ENCODE peak calls at places on chromosomes 16 and 17, in four cellular contexts. C, S, N and W are unnamed samples.
A peak's percentile ranks its signal among the peaks of the same experiment; 100 is the strongest.

GRCh38 chr17:27793168-27793905 is 7.0 kb downstream of the NOS2 start:
- DNase-seq in C (peak; percentile 10), N (no peak), S (peak; percentile 55), W (peak; percentile 59)

GRCh38 chr17:31269597-31269996 is 27.4 kb downstream of the OMG start:
- DNase-seq in S (no peak), C (no peak), N (no peak), W (no peak)

GRCh38 chr16:86050591-86051375 is 151.8 kb downstream of the IRF8 start:
- DNase-seq in S (no peak), C (no peak), N (no peak), W (no peak)

GRCh38 chr17:61647044-61647443 is 56.0 kb upstream of the NACA2 start:
- DNase-seq in S (no peak), N (no peak), C (no peak), W (no peak)

GRCh38 chr17:37842401-37842800 is 81.8 kb upstream of the TBC1D3K start:
- DNase-seq in S (no peak), N (no peak), C (no peak), W (no peak)

GRCh38 chr16:11283820-11284248 is 2.7 kb upstream of the PRM1 start:
- DNase-seq in S (no peak), C (no peak), N (no peak), W (no peak)

GRCh38 chr16:57610611-57611010 is 17.8 kb upstream of the ADGRG1 start:
- DNase-seq in C (no peak), N (no peak), S (no peak), W (no peak)

GRCh38 chr17:71237903-71238538 is 882.8 kb upstream of the SOX9 start:
- DNase-seq in C (no peak), S (no peak), N (no peak), W (no peak)

GRCh38 chr16:4272114-4272954 is 489 bp downstream of the TFAP4 start:
- DNase-seq in S (peak; percentile 77), N (no peak), C (no peak), W (peak; percentile 55)

GRCh38 chr17:29390856-29391631 is 881 bp downstream of the TAOK1 start:
- DNase-seq in S (no peak), C (peak; percentile 18), N (peak; percentile 6), W (peak; percentile 20)

GRCh38 chr16:13168091-13168572 is 266.7 kb downstream of the SHISA9 start:
- DNase-seq in N (no peak), C (no peak), S (no peak), W (no peak)

GRCh38 chr16:66848172-66848571 is 4.0 kb downstream of the CA7 start:
- DNase-seq in N (no peak), C (no peak), S (no peak), W (no peak)

GRCh38 chr16:46709464-46709863 is 20.0 kb downstream of the ORC6 start:
- DNase-seq in S (no peak), N (no peak), C (no peak), W (no peak)

GRCh38 chr17:40563371-40564052 is 1.8 kb downstream of the CCR7 start:
- DNase-seq in N (peak; percentile 60), C (no peak), S (peak; percentile 25), W (no peak)

GRCh38 chr17:16027708-16028584 is 28.3 kb downstream of the TTC19 start:
- DNase-seq in S (peak; percentile 65), C (no peak), N (no peak), W (no peak)
- TF ChIP-seq CTCF in S (no peak), C (no peak), N (no peak), W (no peak)

GRCh38 chr17:65790241-65790640 is 228.8 kb upstream of the AXIN2 start:
- DNase-seq in C (no peak), N (no peak), S (no peak), W (peak; percentile 17)

GRCh38 chr17:65797101-65797500 is 235.7 kb upstream of the AXIN2 start:
- DNase-seq in S (no peak), N (no peak), C (no peak), W (no peak)

GRCh38 chr17:65799454-65799853 is 238.0 kb upstream of the AXIN2 start:
- DNase-seq in N (no peak), S (no peak), C (no peak), W (no peak)

GRCh38 chr17:65797809-65798208 is 236.4 kb upstream of the AXIN2 start:
- DNase-seq in S (no peak), C (peak; percentile 23), N (peak; percentile 34), W (no peak)

GRCh38 chr17:65794572-65794971 is 233.1 kb upstream of the AXIN2 start:
- DNase-seq in S (no peak), C (no peak), N (no peak), W (peak; percentile 14)
- TF ChIP-seq CTCF in S (peak; percentile 34), C (peak; percentile 66), N (peak; percentile 53), W (peak; percentile 68)

DNA sequence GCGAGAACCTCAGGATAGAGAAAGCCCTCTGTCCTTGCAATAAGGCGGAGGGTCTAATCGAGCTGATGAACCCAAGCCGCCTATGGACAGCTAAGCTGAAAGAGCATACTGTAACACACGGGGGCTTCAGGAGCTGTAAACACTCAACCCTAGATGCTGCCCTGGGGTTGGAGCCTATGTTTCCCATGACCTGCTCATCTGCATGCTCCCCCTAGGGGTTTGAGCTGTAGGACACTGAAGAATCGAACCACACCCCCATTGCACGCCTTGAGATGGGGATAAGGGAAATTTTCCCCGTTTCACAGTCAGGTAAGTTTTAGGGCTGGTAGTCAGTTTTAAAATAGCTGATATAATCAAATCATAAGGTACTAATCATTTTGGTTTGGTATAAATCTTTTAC is 675.6 kb upstream of the CDH8 start:
- DNase-seq in N (no peak), C (peak; percentile 11), S (no peak), W (no peak)
- TF ChIP-seq CTCF in N (no peak), C (peak; percentile 36), S (no peak), W (no peak)

GRCh38 chr16:56269824-56270684 is 78.8 kb downstream of the GNAO1 start:
- DNase-seq in C (peak; percentile 74), N (no peak), S (no peak), W (no peak)
- TF ChIP-seq CTCF in C (peak; percentile 57), N (no peak), S (no peak), W (no peak)

GRCh38 chr16:55820615-55821014 is 12.3 kb downstream of the CES1 start:
- DNase-seq in S (no peak), C (no peak), N (no peak), W (no peak)
- TF ChIP-seq CTCF in S (no peak), C (no peak), N (no peak), W (no peak)

DNA sequence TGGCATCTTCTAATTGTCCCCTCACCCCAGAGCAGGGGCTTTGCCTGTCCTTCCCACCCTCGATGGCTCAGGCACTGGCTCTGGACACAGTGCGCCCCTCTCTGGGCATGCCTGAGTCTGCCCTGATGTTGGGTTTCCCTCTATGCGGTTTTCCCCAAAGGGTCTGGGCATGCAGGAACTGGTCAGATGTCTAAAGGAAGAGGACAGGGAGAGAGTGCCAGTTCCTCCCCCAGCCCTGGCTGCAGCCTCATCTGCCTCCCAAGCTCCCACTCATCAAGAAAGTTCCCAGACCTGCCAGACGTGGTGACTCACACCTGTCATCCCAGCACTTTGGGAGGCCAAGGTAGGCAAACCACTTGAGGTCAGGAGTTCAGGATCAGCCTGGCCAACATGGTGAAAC is 41.3 kb upstream of the PABPN1L start:
- DNase-seq in N (no peak), C (no peak), S (no peak), W (no peak)
- TF ChIP-seq CTCF in N (no peak), C (no peak), S (no peak), W (no peak)

GRCh38 chr17:69084911-69085310 is 24.2 kb upstream of the ABCA9 start:
- DNase-seq in C (peak; percentile 8), N (no peak), S (no peak), W (peak; percentile 42)
- TF ChIP-seq CTCF in C (peak; percentile 34), N (peak; percentile 31), S (no peak), W (peak; percentile 72)

GRCh38 chr16:22814330-22815105 is 556 bp downstream of the HS3ST2 start:
- DNase-seq in C (peak; percentile 59), N (no peak), S (no peak), W (peak; percentile 33)

GRCh38 chr16:22816475-22816874 is 2.5 kb downstream of the HS3ST2 start:
- DNase-seq in C (no peak), N (no peak), S (no peak), W (no peak)

GRCh38 chr16:22813946-22814325 is at the start of gene HS3ST2:
- DNase-seq in N (no peak), S (peak; percentile 27), C (peak; percentile 89), W (peak; percentile 85)

GRCh38 chr16:22815863-22816262 is 1.9 kb downstream of the HS3ST2 start:
- DNase-seq in N (no peak), S (no peak), C (no peak), W (no peak)

GRCh38 chr16:22813223-22813945 is 578 bp upstream of the HS3ST2 start:
- DNase-seq in N (no peak), C (peak; percentile 84), S (peak; percentile 54), W (peak; percentile 72)
- TF ChIP-seq CTCF in N (no peak), C (peak; percentile 83), S (peak; percentile 35), W (peak; percentile 68)

GRCh38 chr16:598823-599739 is 9.2 kb downstream of the RAB40C start:
- DNase-seq in N (no peak), C (no peak), S (no peak), W (no peak)

GRCh38 chr16:595942-596735 is 6.3 kb downstream of the RAB40C start:
- DNase-seq in S (no peak), C (no peak), N (no peak), W (no peak)

GRCh38 chr16:596736-597060 is 6.8 kb downstream of the RAB40C start:
- DNase-seq in N (no peak), S (no peak), C (no peak), W (no peak)

GRCh38 chr16:603221-603620 is 13.4 kb downstream of the RAB40C start:
- DNase-seq in S (no peak), C (no peak), N (no peak), W (no peak)

GRCh38 chr16:600781-601180 is 10.9 kb downstream of the RAB40C start:
- DNase-seq in N (no peak), C (no peak), S (no peak), W (no peak)
- TF ChIP-seq CTCF in N (no peak), C (peak; percentile 54), S (peak; percentile 29), W (peak; percentile 18)